ENCODE peak calls at places on chromosomes 16 and 17, in five cellular contexts. K, N, I, Q and Z are unnamed samples.
A peak's percentile ranks its signal among the peaks of the same experiment; 100 is the strongest.

GRCh38 chr16:10738231-10739077 is 5.2 kb upstream of the NUBP1 start:
- DNase-seq in K (peak; percentile 77), Q (peak; percentile 73), I (peak; percentile 89), N (peak; percentile 96), Z (peak; percentile 80)

GRCh38 chr17:67376892-67377726 is at the start of gene PITPNC1:
- DNase-seq in Q (peak; percentile 91), K (peak; percentile 89), I (peak; percentile 91), N (peak; percentile 95), Z (peak; percentile 92)

GRCh38 chr16:30721167-30721566 is 22.2 kb downstream of the SRCAP start:
- DNase-seq in N (no peak), K (no peak), Q (no peak), I (no peak), Z (no peak)

GRCh38 chr16:3587547-3588110 is 10.4 kb upstream of the NLRC3 start:
- DNase-seq in K (no peak), N (no peak), I (no peak), Q (no peak), Z (no peak)

GRCh38 chr16:46730126-46730525 is 18.0 kb downstream of the MYLK3 start:
- DNase-seq in N (no peak), I (no peak), Q (no peak), K (no peak), Z (no peak)

GRCh38 chr16:70730016-70730415 is 44.2 kb upstream of the MTSS2 start:
- DNase-seq in I (no peak), Q (no peak), N (peak; percentile 49), K (no peak), Z (peak; percentile 33)

GRCh38 chr16:12339686-12340085 is 363.2 kb downstream of the SNX29 start:
- DNase-seq in K (no peak), I (no peak), Q (peak; percentile 66), N (no peak), Z (no peak)

GRCh38 chr17:50676065-50676975 is 31.4 kb downstream of the ANKRD40 start:
- DNase-seq in N (no peak), Q (no peak), I (no peak), K (peak; percentile 56), Z (no peak)

GRCh38 chr17:42274812-42275526 is 1.2 kb downstream of the STAT5B start:
- DNase-seq in Q (no peak), N (no peak), I (no peak), K (no peak), Z (no peak)

GRCh38 chr17:45143767-45144198 is 4.5 kb upstream of the HEXIM1 start:
- DNase-seq in I (peak; percentile 57), K (no peak), N (peak; percentile 97), Q (peak; percentile 80), Z (peak; percentile 91)

GRCh38 chr17:11644265-11645212 is 46.3 kb downstream of the DNAH9 start:
- DNase-seq in K (peak; percentile 71), Q (peak; percentile 33), N (peak; percentile 70), I (peak; percentile 22), Z (peak; percentile 74)

GRCh38 chr17:42050360-42051012 is at the start of gene C17orf113:
- DNase-seq in N (peak; percentile 85), I (peak; percentile 49), K (peak; percentile 24), Q (no peak), Z (peak; percentile 53)

GRCh38 chr16:11058820-11059219 is 114.5 kb downstream of the CLEC16A start:
- DNase-seq in N (no peak), I (no peak), K (no peak), Q (no peak), Z (no peak)

GRCh38 chr17:79874329-79874981 is 35.2 kb upstream of the CBX4 start:
- DNase-seq in Q (peak; percentile 33), I (peak; percentile 32), N (no peak), K (peak; percentile 75), Z (peak; percentile 53)

GRCh38 chr16:3509470-3509928 is 8.7 kb downstream of the CLUAP1 start:
- DNase-seq in Q (peak; percentile 22), I (no peak), N (no peak), K (peak; percentile 72), Z (no peak)

GRCh38 chr16:821751-822150 is 21.2 kb upstream of the GNG13 start:
- DNase-seq in I (no peak), Q (no peak), K (no peak), N (no peak), Z (no peak)

GRCh38 chr17:27793168-27793905 is 7.0 kb downstream of the NOS2 start:
- DNase-seq in K (no peak), Q (no peak), I (no peak), N (peak; percentile 82), Z (no peak)

GRCh38 chr16:89017956-89018604 is 41.1 kb upstream of the CBFA2T3 start:
- DNase-seq in Q (no peak), N (no peak), I (no peak), K (no peak), Z (no peak)

GRCh38 chr16:46974352-46974751 is 878 bp upstream of the DNAJA2 start:
- DNase-seq in K (no peak), I (peak; percentile 22), Q (no peak), N (no peak), Z (peak; percentile 56)

GRCh38 chr17:74474043-74474792 is 7.8 kb downstream of the CD300A start:
- DNase-seq in Q (no peak), I (no peak), N (no peak), K (no peak), Z (no peak)

GRCh38 chr17:72952641-72953313 is 139.7 kb downstream of the SLC39A11 start:
- DNase-seq in K (no peak), I (peak; percentile 5), N (no peak), Q (no peak), Z (no peak)

GRCh38 chr16:10949424-10949970 is 5.1 kb downstream of the CLEC16A start:
- DNase-seq in N (no peak), I (no peak), Q (peak; percentile 68), K (peak; percentile 15), Z (peak; percentile 95)

GRCh38 chr16:28604186-28604565 is 5.7 kb downstream of the SULT1A1 start:
- DNase-seq in I (no peak), K (no peak), N (no peak), Q (no peak), Z (no peak)

GRCh38 chr16:28607116-28607623 is 2.7 kb downstream of the SULT1A1 start:
- DNase-seq in N (no peak), Q (no peak), K (no peak), I (no peak), Z (no peak)

GRCh38 chr16:28603381-28604185 is 6.3 kb downstream of the SULT1A1 start:
- DNase-seq in K (no peak), I (no peak), N (peak; percentile 33), Q (no peak), Z (no peak)

GRCh38 chr16:28609631-28610594 is at the start of gene SULT1A1:
- DNase-seq in I (no peak), N (peak; percentile 84), K (no peak), Q (no peak), Z (no peak)

DNA sequence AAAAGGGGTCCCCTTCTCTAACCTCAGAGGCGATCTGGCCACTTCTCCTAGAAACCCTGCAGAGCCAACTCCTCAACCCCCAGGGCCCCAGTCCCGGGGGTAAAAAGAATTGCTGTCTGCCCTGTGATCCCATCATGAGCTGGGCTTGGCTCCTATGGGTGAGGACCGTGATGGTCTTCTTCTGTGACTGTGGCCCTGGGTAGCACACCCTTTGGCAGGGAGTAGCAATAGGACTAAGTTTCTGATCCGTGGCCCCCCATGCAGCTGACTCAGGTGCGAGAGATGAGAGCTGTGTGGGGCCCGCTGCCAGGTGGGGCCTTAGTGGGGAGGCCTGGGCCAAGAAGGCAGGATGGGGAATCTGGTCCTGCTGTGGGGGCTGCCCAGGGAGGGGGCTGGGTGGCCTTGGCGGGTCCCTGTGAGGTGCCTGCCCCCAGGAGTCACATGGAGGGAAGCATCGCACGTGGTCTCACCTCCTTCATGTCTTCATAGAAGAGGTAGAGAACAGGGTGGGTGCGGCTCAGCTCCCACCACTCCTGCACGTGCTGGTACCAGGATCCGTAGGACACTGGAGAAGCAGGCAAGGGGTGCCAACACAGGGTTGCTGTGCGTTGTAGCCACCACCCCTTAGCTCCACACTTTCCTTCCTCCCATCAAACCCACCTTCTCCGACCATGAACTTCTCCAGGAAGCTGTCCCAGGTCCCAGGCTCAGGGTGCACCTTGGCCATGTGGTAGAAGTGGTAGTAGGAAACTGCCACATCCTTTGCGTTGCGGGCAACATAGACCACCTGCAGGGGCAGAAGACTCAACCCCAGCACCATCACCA is 3.3 kb downstream of the SULT1A1 start:
- DNase-seq in I (no peak), Q (no peak), K (no peak), N (peak; percentile 31), Z (no peak)
- H3K4me3 ChIP-seq in I (no peak overlapping the region), Q (no peak overlapping the region), K (no peak overlapping the region), N (no peak overlapping the region), Z (no peak overlapping the region)

DNA sequence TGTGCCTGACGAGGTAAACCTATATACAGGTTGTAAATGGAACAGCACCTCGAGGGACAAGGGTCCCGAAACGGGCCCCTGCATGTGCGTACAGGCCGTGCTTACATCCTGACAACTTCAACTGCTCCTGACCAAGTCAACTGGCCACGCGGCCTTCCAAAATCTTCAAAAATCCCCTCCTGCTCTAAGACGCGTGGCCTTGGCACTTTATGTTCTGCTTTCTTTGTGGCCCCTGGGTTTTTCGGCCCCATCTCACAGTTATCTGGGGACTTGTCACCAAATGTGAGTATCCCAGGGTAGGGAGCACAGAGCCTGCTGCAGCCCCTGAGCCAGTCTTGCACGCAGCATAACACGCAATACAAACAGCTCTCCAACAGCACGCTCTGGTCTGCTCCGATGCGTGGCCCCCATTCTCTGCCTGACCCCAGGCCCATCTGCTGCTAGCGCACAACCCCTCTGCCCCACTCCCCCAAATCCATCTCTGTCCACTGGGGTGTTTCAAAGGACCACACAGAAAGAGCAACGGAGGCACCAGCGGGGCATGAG is 659 bp downstream of the RPH3AL start:
- DNase-seq in N (no peak), I (no peak), K (no peak), Q (no peak), Z (no peak)
- H3K4me3 ChIP-seq in N (no peak overlapping the region), I (no peak overlapping the region), K (peak overlapping the region; percentile 64), Q (no peak overlapping the region), Z (no peak overlapping the region)

GRCh38 chr16:79770244-79771064 is 169.9 kb upstream of the MAF start:
- DNase-seq in I (peak; percentile 91), K (peak; percentile 16), N (peak; percentile 97), Q (peak; percentile 91), Z (peak; percentile 31)

GRCh38 chr16:79772028-79772427 is 171.5 kb upstream of the MAF start:
- DNase-seq in I (no peak), N (no peak), Q (no peak), K (no peak), Z (no peak)

GRCh38 chr16:79777679-79778078 is 177.1 kb upstream of the MAF start:
- DNase-seq in Q (no peak), K (no peak), I (no peak), N (no peak), Z (no peak)

DNA sequence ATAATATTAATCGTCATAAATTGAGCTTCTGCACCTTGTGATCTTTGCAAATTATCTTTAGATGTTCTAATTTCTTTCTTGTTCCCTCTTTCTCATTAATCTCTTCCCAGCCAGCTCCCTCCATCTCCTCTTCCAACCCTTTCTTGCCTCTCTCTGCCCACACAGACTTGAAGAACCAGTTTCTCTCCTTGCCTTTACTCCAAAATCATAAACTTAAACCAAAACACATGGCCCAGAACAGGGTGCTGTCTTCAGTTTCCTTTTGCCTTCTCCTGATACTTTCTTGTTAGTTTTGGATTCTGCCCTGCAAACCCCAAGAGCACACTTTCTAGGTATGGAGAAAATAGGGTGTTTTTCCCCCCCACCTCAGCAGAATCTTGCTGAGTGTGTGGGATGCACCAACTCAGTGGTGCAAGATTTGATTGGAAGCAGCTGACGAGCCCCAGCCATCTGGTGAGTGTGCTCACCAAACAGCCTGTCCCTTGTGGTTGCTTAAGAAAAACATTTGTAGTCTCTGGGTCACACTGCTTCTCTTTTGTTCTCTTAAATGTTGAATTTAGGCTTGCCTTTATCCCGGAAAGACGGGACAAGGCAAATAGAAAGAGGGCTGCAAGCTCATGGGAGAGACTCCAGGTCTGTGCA is 175.8 kb upstream of the MAF start:
- DNase-seq in Q (peak; percentile 60), N (peak; percentile 57), K (no peak), I (peak; percentile 70), Z (no peak)
- H3K4me3 ChIP-seq in Q (no peak overlapping the region), N (no peak overlapping the region), K (no peak overlapping the region), I (no peak overlapping the region), Z (no peak overlapping the region)

GRCh38 chr17:48148029-48148759 is 40.6 kb downstream of the SNX11 start:
- DNase-seq in Q (no peak), N (no peak), I (no peak), K (no peak), Z (peak; percentile 51)
- H3K4me3 ChIP-seq in Q (no peak overlapping the region), N (no peak overlapping the region), I (no peak overlapping the region), K (no peak overlapping the region), Z (no peak overlapping the region)